ENCODE peak calls at places on chromosomes 5 and 9, in nine cellular contexts. H is hippocampal formation; N is AG04449; T is NCI-H187; Q is caudate nucleus; U is cardiac fibroblast; I is HT1080; W is activated effector memory CD4-positive, alpha-beta T cell treated with anti-CD3 and anti-CD28 coated beads, Interleukin-2, amount 50 U/mL, for 16 hours; J is AG09309. D is an unnamed sample.

GRCh38 chr9:17852108-17852507 is 273.2 kb downstream of the SH3GL2 start:
- DNase-seq in H (no peak), N (no peak), T (no peak), Q (no peak), U (no peak), I (no peak), W (no peak), J (no peak), D (no peak)

GRCh38 chr9:98117984-98118639 is 910 bp downstream of the TRIM14 start:
- DNase-seq in H (no peak), N (peak; percentile 7), T (no peak), Q (no peak), U (peak; percentile 19), I (peak; percentile 60), W (peak; percentile 74), J (no peak), D (peak; percentile 57)

GRCh38 chr9:104780796-104781395 is 17.0 kb downstream of the NIPSNAP3B start:
- DNase-seq in H (no peak), N (no peak), T (no peak), Q (no peak), U (peak; percentile 72), I (peak; percentile 37), W (no peak), J (peak; percentile 21), D (no peak)

GRCh38 chr5:150322202-150322601 is 19.5 kb upstream of the ARSI start:
- DNase-seq in H (no peak), N (no peak), T (no peak), Q (no peak), U (peak; percentile 71), I (peak; percentile 79), W (no peak), J (no peak), D (no peak)

GRCh38 chr5:10826971-10827370 is 65.9 kb upstream of the DAP start:
- DNase-seq in H (no peak), N (no peak), T (no peak), Q (no peak), U (no peak), I (no peak), W (no peak), J (no peak), D (no peak)

GRCh38 chr9:2613730-2614271 is 7.8 kb upstream of the VLDLR start:
- DNase-seq in H (no peak), N (no peak), T (no peak), Q (no peak), U (no peak), I (peak; percentile 3), W (no peak), J (no peak), D (no peak)

GRCh38 chr9:134706522-134706921 is 64.9 kb downstream of the COL5A1 start:
- DNase-seq in H (no peak), N (no peak), T (no peak), Q (no peak), U (peak; percentile 21), I (no peak), W (no peak), J (no peak), D (no peak)

GRCh38 chr5:111742595-111742994 is 14.4 kb downstream of the NREP start:
- DNase-seq in H (no peak), N (peak; percentile 83), T (no peak), Q (no peak), U (peak; percentile 88), I (no peak), W (no peak), J (peak; percentile 75), D (no peak)

GRCh38 chr5:111697881-111698757 is 58.9 kb downstream of the NREP start:
- DNase-seq in H (no peak), N (no peak), T (no peak), Q (no peak), U (peak; percentile 32), I (peak; percentile 64), W (no peak), J (peak; percentile 23), D (no peak)

GRCh38 chr5:44574626-44575025 is 185.4 kb upstream of the FGF10 start:
- DNase-seq in H (no peak), N (no peak), T (no peak), Q (no peak), U (no peak), I (peak; percentile 6), W (no peak), J (no peak), D (no peak)

GRCh38 chr9:15357050-15357653 is 50.1 kb upstream of the TTC39B start:
- DNase-seq in H (no peak), N (no peak), T (no peak), Q (no peak), U (no peak), I (no peak), W (peak; percentile 75), J (no peak), D (peak; percentile 22)

GRCh38 chr5:152443935-152444334 is 38.9 kb upstream of the NMUR2 start:
- DNase-seq in H (no peak), N (no peak), T (no peak), Q (no peak), U (no peak), I (no peak), W (no peak), J (no peak), D (no peak)

GRCh38 chr5:41334221-41334620 is 120.9 kb upstream of the C6 start:
- DNase-seq in H (no peak), N (no peak), T (no peak), Q (no peak), U (no peak), I (no peak), W (no peak), J (no peak), D (no peak)

GRCh38 chr9:13568851-13569618 is 289.5 kb upstream of the MPDZ start:
- DNase-seq in H (peak; percentile 58), N (no peak), T (peak; percentile 2), Q (peak; percentile 28), U (peak; percentile 17), I (no peak), W (no peak), J (no peak), D (no peak)

GRCh38 chr5:143376195-143376772 is 27.2 kb downstream of the NR3C1 start:
- DNase-seq in H (no peak), N (no peak), T (no peak), Q (no peak), U (no peak), I (no peak), W (no peak), J (no peak), D (no peak)

GRCh38 chr5:1474183-1474839 is 29.1 kb upstream of the SLC6A3 start:
- DNase-seq in H (no peak), N (no peak), T (no peak), Q (no peak), U (no peak), I (no peak), W (peak; percentile 41), J (no peak), D (no peak)

GRCh38 chr5:33166971-33167370 is 273.8 kb upstream of the TARS1 start:
- DNase-seq in H (no peak), N (no peak), T (no peak), Q (no peak), U (no peak), I (no peak), W (no peak), J (no peak), D (no peak)

GRCh38 chr9:120431268-120431667 is 148.7 kb downstream of the CDK5RAP2 start:
- DNase-seq in H (no peak), N (no peak), T (no peak), Q (no peak), U (no peak), I (no peak), W (no peak), J (no peak), D (no peak)

GRCh38 chr5:5257761-5258160 is 117.6 kb downstream of the ADAMTS16 start:
- DNase-seq in H (no peak), N (no peak), T (no peak), Q (no peak), U (no peak), I (no peak), W (no peak), J (no peak), D (no peak)

GRCh38 chr5:59760798-59761348 is 132.7 kb downstream of the PDE4D start:
- DNase-seq in H (no peak), N (no peak), T (no peak), Q (no peak), U (peak; percentile 89), I (peak; percentile 79), W (no peak), J (no peak), D (no peak)

GRCh38 chr9:34630402-34631154 is 1.7 kb upstream of the ARID3C start:
- DNase-seq in H (no peak), N (no peak), T (no peak), Q (no peak), U (no peak), I (no peak), W (no peak), J (no peak), D (no peak)

GRCh38 chr9:91677354-91677753 is 253.7 kb upstream of the NFIL3 start:
- DNase-seq in H (no peak), N (peak; percentile 56), T (no peak), Q (no peak), U (no peak), I (no peak), W (no peak), J (peak; percentile 59), D (no peak)

GRCh38 chr9:5509573-5509972 is 758 bp upstream of the PDCD1LG2 start:
- DNase-seq in H (no peak), N (peak; percentile 98), T (no peak), Q (no peak), U (peak; percentile 99), I (peak; percentile 99), W (no peak), J (peak; percentile 75), D (no peak)

GRCh38 chr9:33988219-33988890 is 60.3 kb downstream of the UBAP2 start:
- DNase-seq in H (no peak), N (no peak), T (no peak), Q (no peak), U (peak; percentile 5), I (peak; percentile 10), W (peak; percentile 71), J (no peak), D (no peak)

GRCh38 chr5:116681334-116682013 is 106.9 kb upstream of the SEMA6A start:
- DNase-seq in H (no peak), N (no peak), T (no peak), Q (no peak), U (no peak), I (no peak), W (no peak), J (no peak), D (no peak)

GRCh38 chr5:137617806-137618205 is 118.1 kb downstream of the KLHL3 start:
- DNase-seq in H (no peak), N (no peak), T (no peak), Q (no peak), U (peak; percentile 48), I (peak; percentile 61), W (no peak), J (no peak), D (no peak)

GRCh38 chr9:110206388-110206787 is 1.6 kb downstream of the C9orf152 start:
- DNase-seq in H (no peak), N (no peak), T (no peak), Q (no peak), U (no peak), I (no peak), W (no peak), J (no peak), D (no peak)

GRCh38 chr9:81529556-81530193 is 159.7 kb downstream of the TLE1 start:
- DNase-seq in H (no peak), N (no peak), T (no peak), Q (no peak), U (peak; percentile 76), I (peak; percentile 65), W (no peak), J (peak; percentile 16), D (no peak)

GRCh38 chr5:107736608-107737007 is 65.9 kb upstream of the EFNA5 start:
- DNase-seq in H (no peak), N (peak; percentile 38), T (no peak), Q (no peak), U (no peak), I (peak; percentile 39), W (no peak), J (no peak), D (no peak)

GRCh38 chr5:169632946-169633345 is 4.1 kb upstream of the DOCK2 start:
- DNase-seq in H (no peak), N (no peak), T (no peak), Q (no peak), U (no peak), I (no peak), W (no peak), J (no peak), D (no peak)

GRCh38 chr5:38420246-38420645 is 136.2 kb downstream of the LIFR start:
- DNase-seq in H (no peak), N (no peak), T (no peak), Q (no peak), U (peak; percentile 49), I (no peak), W (no peak), J (no peak), D (no peak)

D was measured in effector memory CD8-positive, alpha-beta T cell.